ENCODE peak calls at places on chromosome 21, in eight cellular contexts. N, S, P, V, I, O, F and E are unnamed samples.

GRCh38 chr21:42012344-42012743 is 2.2 kb upstream of the ZBTB21 start:
- DNase-seq in V (no peak), N (no peak), P (no peak), O (no peak), S (no peak), I (no peak), F (no peak), E (peak)

GRCh38 chr21:26715878-26716506 is 129.2 kb downstream of the ADAMTS1 start:
- DNase-seq in I (peak), S (no peak), O (peak), F (no peak), V (peak), N (no peak), P (no peak), E (no peak)

GRCh38 chr21:29655577-29655976 is 284.2 kb downstream of the GRIK1 start:
- DNase-seq in V (no peak), I (no peak), S (no peak), F (no peak), N (no peak), P (no peak), O (no peak), E (no peak)

GRCh38 chr21:37984416-37984815 is 68.2 kb upstream of the KCNJ6 start:
- DNase-seq in N (no peak), S (no peak), I (no peak), O (no peak), V (no peak), F (no peak), P (no peak), E (no peak)

GRCh38 chr21:41045534-41046268 is 122.3 kb upstream of the BACE2 start:
- DNase-seq in V (no peak), I (no peak), F (no peak), S (no peak), N (no peak), O (no peak), P (no peak), E (no peak)

GRCh38 chr21:41638201-41638790 is 128.6 kb downstream of the RIPK4 start:
- DNase-seq in P (no peak), S (no peak), N (no peak), O (no peak), F (no peak), I (no peak), V (no peak), E (no peak)

GRCh38 chr21:31164713-31165694 is 126.7 kb upstream of the KRTAP19-8 start:
- DNase-seq in S (no peak), F (no peak), I (no peak), O (no peak), P (no peak), V (no peak), N (no peak), E (no peak)

GRCh38 chr21:17660862-17661261 is 48.2 kb upstream of the BTG3 start:
- DNase-seq in S (no peak), V (no peak), P (no peak), O (no peak), I (no peak), F (no peak), N (no peak), E (no peak)

GRCh38 chr21:29185172-29185571 is 54.7 kb downstream of the MAP3K7CL start:
- DNase-seq in V (no peak), F (no peak), S (no peak), I (no peak), O (no peak), P (no peak), N (no peak), E (no peak)

GRCh38 chr21:41507521-41508414 is at the start of gene TMPRSS2:
- DNase-seq in V (no peak), P (no peak), S (no peak), O (no peak), F (no peak), I (no peak), N (no peak), E (no peak)

GRCh38 chr21:43280949-43281633 is 112.3 kb downstream of the CRYAA start:
- DNase-seq in P (no peak), N (no peak), I (no peak), O (no peak), S (no peak), F (no peak), V (no peak), E (no peak)

GRCh38 chr21:32381571-32381970 is 11.2 kb downstream of the URB1 start:
- DNase-seq in I (no peak), O (no peak), N (no peak), S (no peak), V (no peak), P (no peak), F (no peak), E (no peak)

GRCh38 chr21:15309721-15310120 is 244.9 kb upstream of the NRIP1 start:
- DNase-seq in O (peak), P (no peak), N (peak), F (no peak), S (no peak), I (peak), V (peak), E (no peak)

GRCh38 chr21:36522174-36522810 is 42.4 kb upstream of the CLDN14 start:
- DNase-seq in V (no peak), S (no peak), P (no peak), I (no peak), N (no peak), O (no peak), F (no peak), E (no peak)

GRCh38 chr21:37793660-37794059 is 122.6 kb downstream of the KCNJ6 start:
- DNase-seq in S (no peak), V (no peak), P (no peak), F (no peak), N (no peak), O (no peak), I (no peak), E (no peak)

GRCh38 chr21:14414932-14415508 is 32.1 kb upstream of the HSPA13 start:
- DNase-seq in V (no peak), F (no peak), P (no peak), N (no peak), I (no peak), O (no peak), S (no peak), E (no peak)

GRCh38 chr21:29164330-29164942 is 34.0 kb downstream of the MAP3K7CL start:
- DNase-seq in V (no peak), F (no peak), P (peak), O (peak), I (peak), N (no peak), S (no peak), E (no peak)

GRCh38 chr21:16258834-16259611 is 529.2 kb downstream of the USP25 start:
- DNase-seq in N (no peak), V (no peak), P (no peak), F (no peak), I (no peak), O (peak), S (no peak), E (no peak)

GRCh38 chr21:22842875-22843274 is 1844.7 kb downstream of the NCAM2 start:
- DNase-seq in O (no peak), F (no peak), N (no peak), P (no peak), I (no peak), S (no peak), V (no peak), E (no peak)

GRCh38 chr21:42062543-42063022 is 8.5 kb upstream of the UMODL1 start:
- DNase-seq in N (peak), S (no peak), V (no peak), P (no peak), I (no peak), O (no peak), F (no peak), E (no peak)

GRCh38 chr21:31326478-31327247 is 17.4 kb downstream of the TIAM1 start:
- DNase-seq in F (no peak), S (no peak), P (no peak), I (no peak), O (peak), V (no peak), N (no peak), E (no peak)

GRCh38 chr21:31161157-31161556 is 122.9 kb upstream of the KRTAP19-8 start:
- DNase-seq in V (no peak), F (no peak), I (no peak), P (no peak), O (peak), N (no peak), S (no peak), E (no peak)

GRCh38 chr21:36135391-36136094 is 664 bp downstream of the CBR3 start:
- DNase-seq in S (no peak), O (peak), I (peak), V (peak), P (peak), F (no peak), N (peak), E (peak)

GRCh38 chr21:17753736-17754135 is 65.4 kb downstream of the C21orf91 start:
- DNase-seq in S (no peak), V (no peak), I (no peak), N (no peak), F (no peak), O (no peak), P (no peak), E (no peak)

GRCh38 chr21:35933466-35933865 is 126.9 kb downstream of the SETD4 start:
- DNase-seq in S (peak), N (peak), V (peak), P (peak), F (no peak), I (peak), O (peak), E (no peak)

GRCh38 chr21:16420086-16420724 is 690.4 kb downstream of the USP25 start:
- DNase-seq in I (peak), S (no peak), F (no peak), O (peak), N (no peak), P (no peak), V (peak), E (no peak)

GRCh38 chr21:28771790-28772501 is 220.7 kb downstream of the LTN1 start:
- DNase-seq in V (no peak), N (no peak), S (peak), I (no peak), P (peak), O (peak), F (no peak), E (no peak)

GRCh38 chr21:15667010-15667409 is 62.8 kb upstream of the USP25 start:
- DNase-seq in N (no peak), I (no peak), O (peak), P (no peak), V (no peak), S (no peak), F (no peak), E (no peak)

GRCh38 chr21:29184047-29184446 is 53.6 kb downstream of the MAP3K7CL start:
- DNase-seq in N (no peak), P (no peak), O (no peak), I (no peak), S (no peak), F (no peak), V (no peak), E (no peak)

GRCh38 chr21:39136711-39137110 is 46.5 kb downstream of the PSMG1 start:
- DNase-seq in S (no peak), P (no peak), O (peak), I (peak), N (no peak), F (no peak), V (no peak), E (no peak)

GRCh38 chr21:39132248-39132647 is 51.0 kb downstream of the PSMG1 start:
- DNase-seq in N (no peak), V (no peak), I (no peak), O (peak), P (no peak), S (no peak), F (no peak), E (no peak)

GRCh38 chr21:39134288-39134810 is 48.9 kb downstream of the PSMG1 start:
- DNase-seq in S (no peak), V (no peak), O (no peak), F (no peak), P (no peak), N (no peak), I (no peak), E (no peak)

GRCh38 chr21:39141502-39141901 is 41.7 kb downstream of the PSMG1 start:
- DNase-seq in V (no peak), O (peak), F (no peak), S (no peak), N (no peak), P (no peak), I (no peak), E (peak)

GRCh38 chr21:39137248-39138186 is 45.7 kb downstream of the PSMG1 start:
- DNase-seq in N (no peak), P (no peak), F (no peak), O (peak), V (no peak), S (no peak), I (peak), E (no peak)
- TF ChIP-seq CTCF in N (no peak), P (no peak), F (no peak), O (no peak), V (no peak), S (no peak), I (no peak), E (no peak)

DNA sequence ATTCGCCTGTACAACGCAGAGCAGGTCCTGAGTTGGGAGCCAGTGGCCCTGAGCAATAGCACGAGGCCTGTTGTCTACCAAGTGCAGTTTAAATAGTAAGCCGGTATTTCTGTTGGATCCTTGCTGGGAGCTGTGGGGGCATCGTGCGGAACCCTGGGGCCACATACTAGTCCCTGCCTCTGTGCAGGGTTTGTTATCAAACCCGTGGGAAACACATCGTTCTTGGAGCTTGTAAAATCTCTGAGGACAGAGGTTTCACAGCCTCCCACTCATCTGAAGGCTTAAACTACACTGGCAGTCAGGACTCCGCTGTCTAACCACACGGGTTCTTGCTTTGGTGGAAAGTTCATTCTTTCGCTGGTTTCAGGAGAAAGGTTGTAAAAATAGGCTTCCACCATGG is 11.7 kb downstream of the IFNGR2 start:
- DNase-seq in V (no peak), N (no peak), P (no peak), S (no peak), F (no peak), O (no peak), I (no peak), E (no peak)
- TF ChIP-seq CTCF in V (no peak), N (no peak), P (no peak), S (no peak), F (no peak), O (no peak), I (no peak), E (no peak)

GRCh38 chr21:44298301-44298700 is 1.6 kb upstream of the PFKL start:
- DNase-seq in F (no peak), S (no peak), O (no peak), V (no peak), I (no peak), N (no peak), P (no peak), E (no peak)

GRCh38 chr21:44296103-44296519 is 3.7 kb upstream of the PFKL start:
- DNase-seq in P (no peak), V (no peak), N (no peak), S (no peak), F (no peak), O (no peak), I (no peak), E (no peak)

GRCh38 chr21:44299085-44299457 is 782 bp upstream of the PFKL start:
- DNase-seq in I (no peak), O (peak), V (no peak), N (no peak), F (no peak), P (no peak), S (no peak), E (no peak)

GRCh38 chr21:44296916-44297315 is 2.9 kb upstream of the PFKL start:
- DNase-seq in F (no peak), O (no peak), P (no peak), S (no peak), V (no peak), N (no peak), I (no peak), E (no peak)

DNA sequence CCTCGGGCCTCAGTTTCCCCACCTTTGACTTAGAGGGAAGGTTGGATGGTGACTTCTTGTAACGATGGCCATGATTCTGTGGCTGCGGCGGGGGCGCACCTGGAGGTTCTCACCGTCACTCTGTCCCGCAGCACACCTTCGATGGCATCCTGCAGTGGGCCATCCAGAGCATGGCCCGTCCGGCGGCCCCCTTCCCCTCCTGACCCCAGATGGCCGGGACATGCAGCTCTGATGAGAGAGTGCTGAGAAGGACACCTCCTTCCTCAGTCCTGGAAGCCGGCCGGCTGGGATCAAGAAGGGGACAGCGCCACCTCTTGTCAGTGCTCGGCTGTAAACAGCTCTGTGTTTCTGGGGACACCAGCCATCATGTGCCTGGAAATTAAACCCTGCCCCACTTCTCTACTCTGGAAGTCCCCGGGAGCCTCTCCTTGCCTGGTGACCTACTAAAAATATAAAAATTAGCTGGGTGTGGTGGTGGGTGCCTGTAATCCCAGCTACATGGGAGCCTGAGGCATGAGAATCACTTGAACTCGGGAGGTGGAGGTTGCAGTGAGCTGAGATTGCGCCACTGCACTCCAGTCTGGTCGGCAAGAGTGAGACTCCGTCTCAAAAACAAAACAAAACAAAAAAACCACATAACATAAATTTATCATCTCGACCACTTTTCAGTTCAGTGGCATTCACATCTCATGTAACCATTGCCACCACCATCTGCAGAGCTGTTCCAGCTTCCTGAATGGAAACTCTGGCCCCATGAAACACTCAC is 2.1 kb upstream of the PFKL start:
- DNase-seq in O (peak), S (peak), V (peak), P (peak), N (peak), I (peak), F (peak), E (peak)
- TF ChIP-seq CTCF in O (peak), S (peak), V (peak), P (peak), N (no peak), I (peak), F (peak), E (peak)

DNA sequence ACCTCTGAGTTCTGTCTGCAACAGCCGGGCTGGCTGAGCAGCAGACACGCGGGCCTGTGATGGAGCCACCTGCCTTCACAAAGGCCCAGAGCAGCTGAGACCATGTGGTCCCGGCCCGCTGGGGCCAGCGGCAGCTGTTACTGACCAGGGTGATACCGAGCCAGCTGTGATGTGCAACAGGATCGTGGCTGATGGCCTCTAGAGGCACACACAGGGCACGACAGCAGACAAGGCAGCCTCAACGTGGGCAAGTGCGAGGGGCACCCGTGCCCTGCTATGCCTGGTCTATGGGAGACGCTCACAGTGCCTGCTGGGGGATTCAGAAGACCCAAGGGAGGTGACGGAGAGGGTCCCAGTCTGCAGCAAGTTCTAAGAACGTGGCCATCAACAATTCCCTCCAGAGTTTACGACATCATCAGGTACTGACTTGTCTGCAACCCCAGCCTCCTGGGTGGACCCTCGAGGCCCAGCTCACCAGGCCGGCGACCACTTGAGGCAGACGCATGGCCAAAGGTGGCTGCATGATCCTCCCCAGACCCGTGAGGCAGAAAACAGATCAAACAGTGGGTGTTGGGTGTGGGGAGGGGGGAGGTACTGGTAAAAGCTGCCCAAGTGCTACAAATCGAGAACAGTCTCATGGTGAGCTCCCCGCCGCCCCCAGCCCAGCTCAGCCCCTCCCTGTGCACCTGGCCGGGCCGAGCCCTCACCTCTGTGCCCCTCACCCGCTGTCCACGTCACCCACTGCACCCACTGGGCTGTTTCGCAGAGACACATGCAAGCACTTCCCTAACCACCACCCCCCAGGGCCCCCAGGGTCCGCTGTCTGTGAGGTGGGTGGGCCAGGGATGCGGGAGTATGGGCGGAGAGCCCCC is 6.0 kb downstream of the POFUT2 start:
- DNase-seq in I (peak), V (no peak), F (peak), N (peak), P (no peak), O (no peak), S (no peak), E (peak)
- TF ChIP-seq CTCF in I (no peak), V (no peak), F (no peak), N (no peak), P (no peak), O (no peak), S (no peak), E (no peak)

GRCh38 chr21:45724345-45724961 is 80.9 kb downstream of the PCBP3 start:
- DNase-seq in V (peak), I (no peak), S (no peak), N (no peak), F (no peak), P (no peak), O (no peak), E (peak)
- TF ChIP-seq CTCF in V (no peak), I (no peak), S (no peak), N (no peak), F (no peak), P (no peak), O (no peak), E (no peak)

DNA sequence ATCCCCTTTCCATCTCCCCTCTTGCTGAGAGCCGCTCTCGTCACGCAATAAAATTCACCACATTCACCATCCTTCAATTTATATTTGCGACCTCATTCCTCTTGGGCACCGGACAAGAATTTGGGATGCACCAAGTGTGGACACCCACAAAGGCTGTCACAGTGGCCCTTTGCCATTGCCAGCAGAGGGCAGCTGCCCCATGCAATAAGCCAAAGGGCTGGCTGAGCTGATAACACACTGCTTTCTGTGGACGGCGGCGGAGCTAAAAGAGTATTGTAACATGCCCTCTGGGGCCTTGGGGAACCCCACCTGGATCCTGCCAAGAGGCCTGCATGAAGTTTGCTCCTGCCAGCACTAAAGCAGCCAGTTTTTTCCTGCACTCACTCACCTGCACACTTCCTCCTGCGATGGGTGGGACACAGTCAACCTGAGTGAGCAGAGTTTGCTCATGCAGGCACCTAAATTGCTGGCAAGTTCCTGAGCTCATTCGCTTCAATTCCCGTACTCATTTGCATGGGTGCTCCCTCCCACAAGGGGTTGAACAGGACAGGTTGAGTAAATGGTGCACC is 792.3 kb upstream of the ADAMTS5 start:
- DNase-seq in S (no peak), P (no peak), F (no peak), N (no peak), V (peak), O (no peak), I (peak), E (no peak)
- TF ChIP-seq CTCF in S (no peak), P (peak), F (peak), N (no peak), V (peak), O (peak), I (no peak), E (peak)